ENCODE peak calls at places on chromosomes 3 and 15, in four cellular contexts. X is K562, M is GM12878, S is HepG2. I is an unnamed sample.

GRCh38 chr15:41620536-41621199 is 39.5 kb upstream of the MGA start:
- DNase-seq in X (no peak), M (no peak), S (no peak), I (no peak)

GRCh38 chr15:29612701-29613100 is 209.6 kb downstream of the TJP1 start:
- DNase-seq in X (no peak), M (no peak), S (no peak), I (no peak)

GRCh38 chr3:197308591-197308990 is 10.2 kb upstream of the DLG1 start:
- DNase-seq in X (no peak), M (no peak), S (no peak), I (no peak)

GRCh38 chr15:80835338-80835737 is 56.2 kb downstream of the CEMIP start:
- DNase-seq in X (no peak), M (no peak), S (peak), I (peak)

GRCh38 chr15:48996276-48996675 is 32.6 kb upstream of the SHC4 start:
- DNase-seq in X (no peak), M (no peak), S (no peak), I (no peak)

GRCh38 chr3:117562000-117562399 is 852.4 kb downstream of the TUSC7 start:
- DNase-seq in X (no peak), M (no peak), S (no peak), I (no peak)

GRCh38 chr15:82021992-82022391 is 23.8 kb downstream of the MEX3B start:
- DNase-seq in X (peak), M (no peak), S (no peak), I (peak)

GRCh38 chr3:171950373-171950772 is 89.0 kb upstream of the FNDC3B start:
- DNase-seq in X (no peak), M (no peak), S (peak), I (peak)

GRCh38 chr3:175127075-175127662 is 268.0 kb downstream of the NAALADL2 start:
- DNase-seq in X (no peak), M (no peak), S (no peak), I (no peak)

GRCh38 chr3:36923523-36923943 is 21.3 kb downstream of the TRANK1 start:
- DNase-seq in X (no peak), M (no peak), S (no peak), I (no peak)

GRCh38 chr15:86620636-86621349 is 541.1 kb downstream of the AGBL1 start:
- DNase-seq in X (no peak), M (no peak), S (peak), I (no peak)

GRCh38 chr3:148723591-148723990 is 25.9 kb downstream of the AGTR1 start:
- DNase-seq in X (no peak), M (no peak), S (peak), I (no peak)

GRCh38 chr3:48820626-48821324 is 26.9 kb downstream of the PRKAR2A start:
- DNase-seq in X (no peak), M (no peak), S (peak), I (no peak)

GRCh38 chr3:38323060-38323459 is 23.5 kb upstream of the XYLB start:
- DNase-seq in X (no peak), M (no peak), S (no peak), I (no peak)

GRCh38 chr3:40691598-40691905 is 166.8 kb downstream of the ZNF621 start:
- DNase-seq in X (no peak), M (no peak), S (peak), I (no peak)

GRCh38 chr15:86038491-86038890 is 41.2 kb upstream of the AGBL1 start:
- DNase-seq in X (no peak), M (no peak), S (no peak), I (no peak)

GRCh38 chr15:49238342-49238741 is 68.3 kb downstream of the GALK2 start:
- DNase-seq in X (no peak), M (no peak), S (no peak), I (no peak)

GRCh38 chr3:28606283-28606682 is 257.7 kb upstream of the AZI2 start:
- DNase-seq in X (no peak), M (no peak), S (no peak), I (no peak)

GRCh38 chr3:15645740-15646490 is 44.4 kb downstream of the BTD start:
- DNase-seq in X (no peak), M (no peak), S (no peak), I (no peak)

GRCh38 chr15:66565731-66566130 is at the start of gene LCTL:
- DNase-seq in X (peak), M (no peak), S (peak), I (no peak)

GRCh38 chr3:39133822-39134221 is 19.6 kb downstream of the CSRNP1 start:
- DNase-seq in X (no peak), M (no peak), S (no peak), I (no peak)

GRCh38 chr15:49185473-49185872 is 15.4 kb downstream of the GALK2 start:
- DNase-seq in X (no peak), M (no peak), S (no peak), I (no peak)

GRCh38 chr3:78427303-78427702 is 1340.5 kb downstream of the ROBO1 start:
- DNase-seq in X (no peak), M (no peak), S (no peak), I (no peak)

GRCh38 chr3:133574260-133574881 is 885 bp downstream of the CDV3 start:
- DNase-seq in X (peak), M (peak), S (peak), I (peak)

GRCh38 chr3:177579419-177579818 is 382.1 kb upstream of the TBL1XR1 start:
- DNase-seq in X (no peak), M (no peak), S (no peak), I (no peak)
- TF ChIP-seq FOXM1 in X (no peak), M (no peak), S (no peak), I (no peak)

GRCh38 chr15:60937278-60937677 is 291.8 kb downstream of the RORA start:
- DNase-seq in X (no peak), M (no peak), S (no peak), I (no peak)

GRCh38 chr15:60932051-60932915 is 296.8 kb downstream of the RORA start:
- DNase-seq in X (no peak), M (no peak), S (no peak), I (no peak)

GRCh38 chr15:60935130-60935529 is 294.0 kb downstream of the RORA start:
- DNase-seq in X (no peak), M (no peak), S (no peak), I (no peak)

GRCh38 chr15:60936186-60936585 is 292.9 kb downstream of the RORA start:
- DNase-seq in X (no peak), M (no peak), S (no peak), I (no peak)

DNA sequence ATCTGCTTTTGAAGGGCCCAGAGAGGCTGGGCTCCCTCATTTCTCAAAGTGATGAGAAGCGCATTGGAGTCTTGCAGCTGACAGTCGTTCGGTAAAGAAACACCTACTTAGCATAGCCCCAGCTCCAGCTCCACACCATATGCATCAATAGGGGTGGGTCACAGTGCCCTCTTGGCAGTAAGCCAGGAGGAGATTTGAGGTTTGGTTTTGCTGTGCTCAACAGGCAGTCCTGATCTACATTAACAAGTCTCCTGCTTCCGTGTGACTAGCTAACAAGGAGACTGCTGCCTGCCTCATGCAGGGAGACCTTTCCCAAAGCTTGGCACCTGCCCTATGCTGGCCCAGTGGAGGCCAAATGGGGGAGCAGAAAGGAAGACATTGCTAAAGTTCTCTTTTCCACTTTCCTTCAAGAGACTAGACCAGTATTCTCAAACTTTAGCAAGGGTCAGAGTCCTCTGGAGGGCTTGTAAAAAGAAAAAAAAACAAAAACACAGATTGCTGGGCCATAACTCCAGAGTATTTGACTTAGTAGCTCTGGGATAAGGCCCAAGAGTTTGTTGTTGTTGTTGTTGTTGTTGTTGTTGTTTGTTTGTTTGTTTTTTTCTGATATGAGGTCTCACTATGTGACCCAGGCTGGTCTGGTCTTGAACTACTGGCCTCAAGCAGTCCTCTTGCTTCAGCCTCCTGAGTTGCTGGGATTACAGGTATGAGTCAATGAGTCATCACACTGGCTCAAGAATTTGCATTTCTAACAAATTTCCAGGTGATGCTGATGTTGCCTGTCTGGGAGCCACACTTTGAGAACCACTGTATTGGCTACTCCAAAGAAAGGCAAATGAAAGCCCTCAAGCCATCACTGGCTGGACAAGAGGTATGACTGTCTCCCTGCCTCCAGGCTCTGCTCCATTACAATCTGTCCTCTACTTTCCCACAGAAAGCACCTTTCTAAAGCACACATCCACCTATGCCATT is 294.9 kb downstream of the RORA start:
- DNase-seq in X (no peak), M (no peak), S (no peak), I (no peak)
- TF ChIP-seq FOXK2 in X (no peak), M (no peak), S (no peak), I (no peak)

DNA sequence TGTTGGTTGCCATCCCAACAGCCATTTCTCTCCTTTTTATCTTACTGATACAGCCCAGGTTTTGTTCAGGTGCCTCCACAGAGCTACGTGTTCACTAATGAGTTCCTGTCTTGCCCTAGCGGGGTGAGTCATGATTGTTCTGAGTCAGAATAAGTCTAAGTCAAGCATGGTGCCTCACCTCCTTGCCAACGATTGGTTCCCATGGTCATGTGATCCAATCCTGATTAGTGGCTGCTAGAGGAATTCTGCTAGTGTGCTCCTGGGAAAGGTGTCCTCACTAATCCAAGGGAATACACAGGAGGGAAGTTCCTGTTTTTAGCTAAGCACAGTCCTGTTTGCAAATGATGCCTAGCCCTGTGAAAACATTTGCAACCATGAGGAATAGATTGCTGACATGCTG is 99.8 kb downstream of the NSUN3 start:
- DNase-seq in X (peak), M (no peak), S (peak), I (no peak)
- TF ChIP-seq SP1 in X (no peak), M (no peak), S (no peak), I (no peak)

GRCh38 chr15:57893075-57893474 is 172.4 kb downstream of the ALDH1A2 start:
- DNase-seq in X (no peak), M (no peak), S (no peak), I (no peak)

GRCh38 chr15:57890351-57890750 is 175.2 kb downstream of the ALDH1A2 start:
- DNase-seq in X (no peak), M (no peak), S (no peak), I (no peak)

GRCh38 chr15:57890878-57891277 is 174.6 kb downstream of the ALDH1A2 start:
- DNase-seq in X (no peak), M (no peak), S (no peak), I (no peak)

GRCh38 chr15:57895291-57895690 is 170.2 kb downstream of the ALDH1A2 start:
- DNase-seq in X (no peak), M (no peak), S (no peak), I (no peak)

GRCh38 chr15:57892181-57892580 is 173.3 kb downstream of the ALDH1A2 start:
- DNase-seq in X (no peak), M (no peak), S (no peak), I (no peak)
- TF ChIP-seq FOXM1 in X (no peak), M (no peak), S (no peak), I (no peak)

GRCh38 chr15:61501815-61502214 is 272.7 kb upstream of the RORA start:
- DNase-seq in X (no peak), M (no peak), S (no peak), I (no peak)

GRCh38 chr15:61499371-61499770 is 270.3 kb upstream of the RORA start:
- DNase-seq in X (no peak), M (no peak), S (no peak), I (no peak)

GRCh38 chr15:61503383-61503969 is 274.4 kb upstream of the RORA start:
- DNase-seq in X (no peak), M (no peak), S (no peak), I (no peak)

GRCh38 chr15:61500951-61501350 is 271.8 kb upstream of the RORA start:
- DNase-seq in X (no peak), M (no peak), S (no peak), I (no peak)
- TF ChIP-seq FOXK2 in X (no peak), M (no peak), S (no peak), I (no peak)

GRCh38 chr3:13776253-13777050 is 103.4 kb downstream of the WNT7A start:
- DNase-seq in X (no peak), M (no peak), S (no peak), I (no peak)
- TF ChIP-seq SP1 in X (no peak), M (no peak), S (no peak), I (no peak)

GRCh38 chr3:159928692-159929091 is 59.9 kb upstream of the IL12A start:
- DNase-seq in X (no peak), M (no peak), S (no peak), I (no peak)

GRCh38 chr3:159929181-159929893 is 59.3 kb upstream of the IL12A start:
- DNase-seq in X (peak), M (no peak), S (peak), I (no peak)

GRCh38 chr3:159929894-159930235 is 58.8 kb upstream of the IL12A start:
- DNase-seq in X (no peak), M (no peak), S (no peak), I (no peak)

GRCh38 chr3:159926573-159926972 is 62.1 kb upstream of the IL12A start:
- DNase-seq in X (no peak), M (no peak), S (no peak), I (no peak)

GRCh38 chr3:159928071-159928491 is 60.6 kb upstream of the IL12A start:
- DNase-seq in X (no peak), M (no peak), S (no peak), I (no peak)
- TF ChIP-seq FOXM1 in X (no peak), M (no peak), S (no peak), I (no peak)

GRCh38 chr15:92083190-92083589 is 229.7 kb downstream of the SLCO3A1 start:
- DNase-seq in X (no peak), M (no peak), S (no peak), I (no peak)

GRCh38 chr15:92079047-92079446 is 225.5 kb downstream of the SLCO3A1 start:
- DNase-seq in X (peak), M (no peak), S (peak), I (no peak)

GRCh38 chr15:92079647-92080255 is 226.2 kb downstream of the SLCO3A1 start:
- DNase-seq in X (no peak), M (no peak), S (no peak), I (no peak)

GRCh38 chr15:92078270-92078669 is 224.8 kb downstream of the SLCO3A1 start:
- DNase-seq in X (no peak), M (no peak), S (no peak), I (no peak)

GRCh38 chr15:92082217-92082843 is 228.8 kb downstream of the SLCO3A1 start:
- DNase-seq in X (peak), M (no peak), S (peak), I (peak)
- TF ChIP-seq FOXK2 in X (no peak), M (no peak), S (no peak), I (no peak)

I was measured in HEK293T.